ENCODE peak calls at places on chromosome 4, in nine cellular contexts. S, I, H, N, D, Z, X, V and E are unnamed samples.

GRCh38 chr4:153788419-153789276 is at the start of gene SFRP2:
- DNase-seq in S (no peak), I (no peak), H (no peak), N (no peak), D (no peak), Z (no peak), X (no peak), V (peak; percentile 68), E (no peak)

GRCh38 chr4:80125252-80126177 is 52.5 kb upstream of the ANTXR2 start:
- DNase-seq in S (no peak), I (no peak), H (no peak), N (peak; percentile 36), D (peak; percentile 14), Z (no peak), X (no peak), V (no peak), E (peak; percentile 55)

GRCh38 chr4:43277003-43277402 is 384.5 kb downstream of the GRXCR1 start:
- DNase-seq in S (no peak), I (no peak), H (no peak), N (no peak), D (no peak), Z (no peak), X (no peak), V (no peak), E (no peak)

GRCh38 chr4:2930821-2931764 is 32.1 kb downstream of the NOP14 start:
- DNase-seq in S (peak; percentile 16), I (no peak), H (no peak), N (no peak), D (no peak), Z (no peak), X (peak; percentile 77), V (no peak), E (no peak)

GRCh38 chr4:110624016-110624770 is 1.3 kb upstream of the PITX2 start:
- DNase-seq in S (no peak), I (no peak), H (no peak), N (no peak), D (no peak), Z (no peak), X (no peak), V (no peak), E (no peak)

GRCh38 chr4:121668368-121669162 is 28.2 kb downstream of the ANXA5 start:
- DNase-seq in S (no peak), I (no peak), H (peak; percentile 90), N (no peak), D (no peak), Z (no peak), X (no peak), V (no peak), E (no peak)

GRCh38 chr4:186846426-186846825 is 122.8 kb upstream of the FAT1 start:
- DNase-seq in S (no peak), I (no peak), H (no peak), N (no peak), D (no peak), Z (no peak), X (no peak), V (no peak), E (no peak)

GRCh38 chr4:47050986-47051725 is 19.8 kb downstream of the GABRB1 start:
- DNase-seq in S (no peak), I (no peak), H (no peak), N (no peak), D (no peak), Z (no peak), X (no peak), V (no peak), E (no peak)

GRCh38 chr4:87746001-87746400 is 53.4 kb upstream of the IBSP start:
- DNase-seq in S (no peak), I (no peak), H (no peak), N (no peak), D (no peak), Z (no peak), X (peak; percentile 51), V (no peak), E (no peak)

GRCh38 chr4:2842667-2843022 is 999 bp upstream of the ADD1 start:
- DNase-seq in S (no peak), I (no peak), H (no peak), N (no peak), D (no peak), Z (no peak), X (no peak), V (no peak), E (no peak)

GRCh38 chr4:53963336-53963735 is 101.1 kb downstream of the CHIC2 start:
- DNase-seq in S (no peak), I (no peak), H (no peak), N (no peak), D (no peak), Z (no peak), X (no peak), V (no peak), E (no peak)

GRCh38 chr4:168367065-168367464 is 48.5 kb upstream of the DDX60 start:
- DNase-seq in S (no peak), I (no peak), H (no peak), N (no peak), D (no peak), Z (no peak), X (no peak), V (no peak), E (no peak)

GRCh38 chr4:160406426-160406825 is 1303.5 kb downstream of the RAPGEF2 start:
- DNase-seq in S (no peak), I (no peak), H (no peak), N (no peak), D (no peak), Z (no peak), X (no peak), V (no peak), E (no peak)

GRCh38 chr4:148061139-148061476 is 329.2 kb downstream of the ARHGAP10 start:
- DNase-seq in S (no peak), I (no peak), H (no peak), N (no peak), D (no peak), Z (no peak), X (no peak), V (no peak), E (no peak)

GRCh38 chr4:99028187-99028586 is 32.7 kb downstream of the METAP1 start:
- DNase-seq in S (no peak), I (no peak), H (no peak), N (no peak), D (no peak), Z (no peak), X (no peak), V (no peak), E (no peak)

GRCh38 chr4:114597410-114598115 is 1.0 kb upstream of the UGT8 start:
- DNase-seq in S (no peak), I (no peak), H (no peak), N (no peak), D (no peak), Z (no peak), X (no peak), V (no peak), E (no peak)

GRCh38 chr4:106329027-106329618 is 12.8 kb downstream of the AIMP1 start:
- DNase-seq in S (peak; percentile 21), I (no peak), H (peak; percentile 10), N (no peak), D (peak; percentile 20), Z (no peak), X (no peak), V (no peak), E (peak; percentile 67)

GRCh38 chr4:15438939-15439524 is 11.2 kb downstream of the C1QTNF7 start:
- DNase-seq in S (no peak), I (no peak), H (no peak), N (no peak), D (no peak), Z (no peak), X (no peak), V (no peak), E (no peak)

GRCh38 chr4:112968456-112969159 is 80.8 kb upstream of the ANK2 start:
- DNase-seq in S (no peak), I (no peak), H (peak; percentile 19), N (no peak), D (no peak), Z (no peak), X (no peak), V (no peak), E (no peak)

GRCh38 chr4:118968006-118968405 is 79.4 kb downstream of the SYNPO2 start:
- DNase-seq in S (no peak), I (no peak), H (peak; percentile 28), N (no peak), D (peak; percentile 62), Z (peak; percentile 41), X (no peak), V (no peak), E (peak; percentile 62)